ENCODE peak calls at places on chromosomes 12 and 14, in four cellular contexts. O is breast epithelium, B is cardiac muscle cell, D is thoracic aorta. U is an unnamed sample.
A peak's percentile ranks its signal among the peaks of the same experiment; 100 is the strongest.

GRCh38 chr12:52720487-52720886 is 17.2 kb upstream of the KRT77 start:
- DNase-seq in D (no peak), B (no peak), O (no peak), U (no peak)

GRCh38 chr12:68976304-68976915 is 43.4 kb upstream of the CPM start:
- DNase-seq in B (no peak), O (no peak), D (no peak), U (no peak)

GRCh38 chr12:111304642-111305071 is 64.2 kb downstream of the PHETA1 start:
- DNase-seq in B (no peak), O (no peak), D (no peak), U (no peak)

GRCh38 chr12:93913845-93914244 is 234.5 kb upstream of the PLXNC1 start:
- DNase-seq in D (no peak), O (no peak), B (peak; percentile 81), U (no peak)

GRCh38 chr14:64209428-64210165 is 84.6 kb downstream of the ESR2 start:
- DNase-seq in D (no peak), B (peak; percentile 77), O (no peak), U (no peak)

GRCh38 chr14:74427651-74428050 is 1.6 kb upstream of the SYNDIG1L start:
- DNase-seq in O (no peak), D (no peak), B (no peak), U (no peak)

GRCh38 chr14:61337893-61338292 is 16.5 kb downstream of the PRKCH start:
- DNase-seq in D (no peak), B (no peak), O (no peak), U (no peak)

GRCh38 chr12:71045781-71046180 is 112.0 kb downstream of the TSPAN8 start:
- DNase-seq in D (no peak), B (peak; percentile 88), O (no peak), U (no peak)

GRCh38 chr12:102438047-102438822 is 42.1 kb downstream of the IGF1 start:
- DNase-seq in O (no peak), B (peak; percentile 38), D (no peak), U (no peak)

GRCh38 chr12:94879542-94879941 is 124.0 kb downstream of the NDUFA12 start:
- DNase-seq in B (peak; percentile 17), D (no peak), O (no peak), U (no peak)

GRCh38 chr14:40312296-40312695 is 880.1 kb upstream of the FBXO33 start:
- DNase-seq in D (no peak), B (no peak), O (no peak), U (no peak)

GRCh38 chr14:56002316-56002715 is 115.9 kb upstream of the PELI2 start:
- DNase-seq in B (no peak), D (no peak), O (no peak), U (no peak)

GRCh38 chr12:131894981-131895639 is 688 bp downstream of the ULK1 start:
- DNase-seq in O (no peak), B (no peak), D (no peak), U (no peak)

GRCh38 chr12:62844915-62845314 is 90.0 kb downstream of the PPM1H start:
- DNase-seq in O (no peak), B (no peak), D (no peak), U (no peak)

DNA sequence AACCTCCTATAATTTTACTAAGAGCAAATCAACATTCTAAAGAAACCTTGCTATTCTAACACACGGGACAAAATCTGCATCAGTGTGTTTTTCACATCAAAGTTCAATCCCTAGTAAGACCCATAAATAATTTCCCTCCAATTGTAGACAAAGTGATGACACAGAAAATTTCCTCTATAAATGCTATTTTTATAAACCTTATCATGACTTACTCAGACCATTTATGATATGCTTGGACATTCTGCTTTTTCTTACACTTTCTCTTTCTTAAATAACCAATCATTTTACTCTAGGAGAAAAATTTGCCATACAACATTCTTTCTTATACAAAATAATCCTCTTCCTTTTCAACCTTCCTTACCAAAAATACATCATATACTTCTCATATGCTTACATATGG is 67.0 kb downstream of the SDR9C7 start:
- DNase-seq in O (no peak), D (no peak), B (no peak), U (no peak)
- H3K9me3 ChIP-seq in O (peaks cover 39% of the 10 kb centered on the region), D (peaks cover 24% of the 10 kb centered on the region), B (no peaks in the 10 kb centered on the region), U (peaks cover 24% of the 10 kb centered on the region)

DNA sequence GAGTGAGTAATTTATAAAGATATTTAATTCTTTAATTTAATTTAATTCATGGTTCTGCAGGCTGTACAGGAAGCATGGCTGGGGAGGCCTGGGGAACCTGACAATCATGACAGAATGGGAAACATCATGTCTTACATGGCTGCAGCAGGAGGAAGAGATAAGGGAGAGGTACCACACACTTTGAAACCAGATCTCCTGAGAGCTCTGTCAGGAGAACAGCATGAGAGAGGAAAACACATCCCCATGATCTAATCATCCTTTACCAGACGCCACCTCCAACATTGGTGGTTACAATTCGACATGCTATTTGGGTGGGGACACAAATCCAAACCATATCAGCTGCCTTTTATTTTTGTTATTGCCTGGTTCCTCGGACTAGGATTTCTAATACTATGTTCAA is 928.6 kb downstream of the TMEM121 start:
- DNase-seq in D (no peak), O (no peak), B (no peak), U (no peak)
- H3K9me3 ChIP-seq in D (no peaks in the 10 kb centered on the region), O (no peaks in the 10 kb centered on the region), B (no peaks in the 10 kb centered on the region), U (no peaks in the 10 kb centered on the region)

DNA sequence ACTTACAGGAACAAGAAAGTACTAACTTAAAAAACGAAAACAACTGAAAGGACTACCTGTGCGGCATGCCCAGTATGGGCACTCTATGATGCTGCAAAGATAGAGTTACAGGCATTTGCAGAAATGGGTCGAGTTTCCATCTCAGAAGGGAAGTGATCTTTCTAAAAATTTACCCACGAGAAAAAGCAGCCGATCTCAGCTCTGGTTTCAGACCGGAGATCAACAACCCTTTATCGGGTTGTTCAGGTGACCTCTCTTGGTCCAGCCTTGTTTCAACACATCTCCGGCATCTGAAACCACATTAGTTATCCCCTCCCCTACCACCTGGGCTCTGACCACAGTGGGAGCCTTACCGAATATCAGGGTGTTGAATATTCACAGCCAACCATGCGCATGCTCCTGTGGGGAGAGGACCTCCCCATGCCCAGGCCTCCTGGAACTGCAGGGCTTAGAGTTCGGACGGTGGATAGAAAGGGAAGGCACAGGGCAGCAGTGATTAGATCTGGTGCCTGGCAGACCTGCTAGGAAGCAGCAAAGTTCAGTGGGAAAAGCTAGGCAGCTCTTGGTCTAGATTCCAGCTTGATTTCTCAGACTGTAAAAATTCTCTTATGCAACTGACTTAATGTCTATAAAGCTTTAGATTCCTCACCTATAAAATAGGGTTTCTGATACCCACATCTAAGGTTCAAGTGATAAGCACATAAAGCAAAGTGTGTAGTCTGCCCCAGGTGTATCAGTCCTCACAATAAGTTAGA is 906.0 kb downstream of the VRK1 start:
- DNase-seq in O (no peak), D (no peak), B (no peak), U (no peak)
- H3K9me3 ChIP-seq in O (no peaks in the 10 kb centered on the region), D (no peaks in the 10 kb centered on the region), B (no peaks in the 10 kb centered on the region), U (no peaks in the 10 kb centered on the region)

DNA sequence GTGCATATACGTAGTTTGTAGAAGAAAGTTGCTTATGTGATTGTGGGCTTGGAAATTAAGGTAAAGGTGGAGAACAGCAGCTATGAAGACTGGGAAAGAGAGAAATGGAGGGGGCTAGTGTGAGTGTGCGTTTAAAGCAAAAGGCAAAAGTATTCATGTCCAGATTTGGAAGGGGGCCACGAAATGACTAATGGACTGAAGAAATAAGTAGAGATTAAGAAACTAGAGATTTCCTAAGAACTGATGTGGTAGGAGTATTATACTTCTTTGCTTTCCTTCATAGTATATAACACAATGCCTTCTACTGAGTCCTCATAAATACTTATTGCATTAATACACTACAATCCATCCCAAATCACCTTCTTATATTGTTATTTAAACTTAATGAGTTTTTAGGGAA is 298.6 kb upstream of the NOVA1 start:
- DNase-seq in O (no peak), B (peak; percentile 92), D (no peak), U (peak; percentile 65)
- H3K9me3 ChIP-seq in O (no peaks in the 10 kb centered on the region), B (no peaks in the 10 kb centered on the region), D (no peaks in the 10 kb centered on the region), U (no peaks in the 10 kb centered on the region)